ENCODE peak calls at places on chromosome 21, in four cellular contexts. C, D, U and W are unnamed samples.

GRCh38 chr21:38775733-38776132 is 30.0 kb upstream of the ETS2 start:
- DNase-seq in C (no peak), D (no peak), U (no peak), W (no peak)

GRCh38 chr21:31530918-31531705 is 128.4 kb upstream of the SOD1 start:
- DNase-seq in C (peak; percentile 69), D (no peak), U (no peak), W (no peak)

GRCh38 chr21:29817450-29817849 is 122.3 kb downstream of the GRIK1 start:
- DNase-seq in C (no peak), D (no peak), U (no peak), W (no peak)

GRCh38 chr21:41107602-41108001 is 60.4 kb upstream of the BACE2 start:
- DNase-seq in C (no peak), D (no peak), U (no peak), W (no peak)

GRCh38 chr21:42666918-42667317 is 13.5 kb downstream of the PDE9A start:
- DNase-seq in C (no peak), D (no peak), U (no peak), W (no peak)

GRCh38 chr21:45511661-45512431 is 30.4 kb downstream of the SLC19A1 start:
- DNase-seq in C (no peak), D (no peak), U (no peak), W (no peak)

GRCh38 chr21:35738342-35738961 is 321.9 kb downstream of the SETD4 start:
- DNase-seq in C (no peak), D (peak; percentile 10), U (peak; percentile 70), W (no peak)

GRCh38 chr21:45640001-45640887 is 3.3 kb upstream of the PCBP3 start:
- DNase-seq in C (no peak), D (no peak), U (no peak), W (no peak)

GRCh38 chr21:23986987-23987386 is 1620.3 kb downstream of the MRPL39 start:
- DNase-seq in C (no peak), D (no peak), U (no peak), W (no peak)

GRCh38 chr21:31795992-31796391 is 64.1 kb upstream of the SCAF4 start:
- DNase-seq in C (no peak), D (no peak), U (no peak), W (no peak)

GRCh38 chr21:42666023-42666747 is 12.8 kb downstream of the PDE9A start:
- DNase-seq in C (peak; percentile 33), D (no peak), U (no peak), W (no peak)

GRCh38 chr21:41956926-41957729 is 3.3 kb upstream of the C2CD2 start:
- DNase-seq in C (no peak), D (no peak), U (peak; percentile 54), W (no peak)

GRCh38 chr21:41712201-41712600 is 54.7 kb downstream of the RIPK4 start:
- DNase-seq in C (no peak), D (no peak), U (no peak), W (no peak)

GRCh38 chr21:42580793-42581201 is 67.1 kb downstream of the SLC37A1 start:
- DNase-seq in C (peak; percentile 5), D (no peak), U (no peak), W (no peak)

GRCh38 chr21:31342328-31342727 is 1.7 kb downstream of the TIAM1 start:
- DNase-seq in C (no peak), D (no peak), U (no peak), W (no peak)

GRCh38 chr21:28550057-28550825 is 442.4 kb downstream of the LTN1 start:
- DNase-seq in C (no peak), D (no peak), U (no peak), W (no peak)

GRCh38 chr21:37623689-37624088 is 257.1 kb downstream of the DYRK1A start:
- DNase-seq in C (no peak), D (no peak), U (no peak), W (no peak)

GRCh38 chr21:42580076-42580792 is 66.6 kb downstream of the SLC37A1 start:
- DNase-seq in C (peak; percentile 1), D (no peak), U (no peak), W (no peak)

GRCh38 chr21:42118901-42119300 is 47.8 kb downstream of the UMODL1 start:
- DNase-seq in C (peak; percentile 26), D (no peak), U (no peak), W (no peak)

GRCh38 chr21:41431788-41432548 is 5.9 kb downstream of the MX1 start:
- DNase-seq in C (peak; percentile 61), D (no peak), U (no peak), W (no peak)

GRCh38 chr21:39392981-39393380 is 44.1 kb upstream of the HMGN1 start:
- DNase-seq in C (no peak), D (no peak), U (no peak), W (no peak)

GRCh38 chr21:40923914-40924313 is 77.0 kb upstream of the DSCAM start:
- DNase-seq in C (no peak), D (no peak), U (no peak), W (no peak)

GRCh38 chr21:17083084-17083483 is 429.8 kb upstream of the CXADR start:
- DNase-seq in C (no peak), D (no peak), U (no peak), W (no peak)

GRCh38 chr21:32708069-32708468 is 19.7 kb downstream of the SYNJ1 start:
- DNase-seq in C (no peak), D (no peak), U (no peak), W (no peak)

GRCh38 chr21:31326478-31327247 is 17.4 kb downstream of the TIAM1 start:
- DNase-seq in C (peak; percentile 18), D (no peak), U (peak; percentile 57), W (no peak)

GRCh38 chr21:40053007-40053406 is 185.8 kb downstream of the PCP4 start:
- DNase-seq in C (peak; percentile 13), D (peak; percentile 46), U (no peak), W (no peak)

GRCh38 chr21:42120056-42120903 is 49.2 kb downstream of the UMODL1 start:
- DNase-seq in C (peak; percentile 47), D (no peak), U (no peak), W (no peak)

GRCh38 chr21:46477765-46478164 is 19.1 kb downstream of the DIP2A start:
- DNase-seq in C (no peak), D (no peak), U (peak; percentile 55), W (no peak)

GRCh38 chr21:37072239-37072987 is 458 bp downstream of the PIGP start:
- DNase-seq in C (peak; percentile 11), D (peak; percentile 81), U (no peak), W (no peak)

GRCh38 chr21:39863111-39863510 is 4.1 kb upstream of the PCP4 start:
- DNase-seq in C (peak; percentile 13), D (no peak), U (no peak), W (no peak)

GRCh38 chr21:38434913-38435533 is 63.3 kb downstream of the ERG start:
- DNase-seq in C (no peak), D (no peak), U (peak; percentile 54), W (no peak)

GRCh38 chr21:16992448-16992847 is 520.4 kb upstream of the CXADR start:
- DNase-seq in C (no peak), D (no peak), U (no peak), W (no peak)

GRCh38 chr21:44350773-44351481 is 2.5 kb upstream of the TRPM2 start:
- DNase-seq in C (no peak), D (no peak), U (no peak), W (no peak)

GRCh38 chr21:44347911-44348451 is 5.4 kb upstream of the TRPM2 start:
- DNase-seq in C (no peak), D (no peak), U (no peak), W (no peak)

GRCh38 chr21:44349847-44350772 is 3.3 kb upstream of the TRPM2 start:
- DNase-seq in C (no peak), D (no peak), U (no peak), W (no peak)

GRCh38 chr21:44348861-44349260 is 4.6 kb upstream of the TRPM2 start:
- DNase-seq in C (no peak), D (no peak), U (no peak), W (no peak)

GRCh38 chr21:44349416-44349846 is 4.0 kb upstream of the TRPM2 start:
- DNase-seq in C (no peak), D (no peak), U (no peak), W (no peak)
- TF ChIP-seq CTCF in C (no peak), D (no peak), U (no peak), W (no peak)

GRCh38 chr21:44330698-44331097 is 8.5 kb downstream of the CFAP410 start:
- DNase-seq in C (no peak), D (no peak), U (no peak), W (no peak)
- TF ChIP-seq CTCF in C (no peak), D (no peak), U (no peak), W (no peak)

GRCh38 chr21:26888931-26889330 is 43.7 kb upstream of the ADAMTS1 start:
- DNase-seq in C (no peak), D (no peak), U (no peak), W (no peak)
- TF ChIP-seq CTCF in C (no peak), D (no peak), U (no peak), W (no peak)

GRCh38 chr21:44509539-44509938 is 30.5 kb downstream of the KRTAP10-1 start:
- DNase-seq in C (peak; percentile 74), D (peak; percentile 74), U (no peak), W (no peak)
- TF ChIP-seq CTCF in C (peak; percentile 25), D (peak; percentile 36), U (no peak), W (no peak)

GRCh38 chr21:25732091-25732760 is 2.5 kb downstream of the ATP5PF start:
- DNase-seq in C (no peak), D (no peak), U (peak; percentile 9), W (no peak)

GRCh38 chr21:25735895-25736597 is 1.3 kb downstream of the GABPA start:
- DNase-seq in C (no peak), D (no peak), U (peak; percentile 42), W (no peak)

GRCh38 chr21:25734654-25735220 is at the start of the genes ATP5PF and GABPA:
- DNase-seq in C (peak; percentile 98), D (peak; percentile 98), U (peak; percentile 99), W (peak; percentile 91)

GRCh38 chr21:25733859-25734653 is 648 bp downstream of the ATP5PF start:
- DNase-seq in C (no peak), D (peak; percentile 30), U (peak; percentile 27), W (no peak)

DNA sequence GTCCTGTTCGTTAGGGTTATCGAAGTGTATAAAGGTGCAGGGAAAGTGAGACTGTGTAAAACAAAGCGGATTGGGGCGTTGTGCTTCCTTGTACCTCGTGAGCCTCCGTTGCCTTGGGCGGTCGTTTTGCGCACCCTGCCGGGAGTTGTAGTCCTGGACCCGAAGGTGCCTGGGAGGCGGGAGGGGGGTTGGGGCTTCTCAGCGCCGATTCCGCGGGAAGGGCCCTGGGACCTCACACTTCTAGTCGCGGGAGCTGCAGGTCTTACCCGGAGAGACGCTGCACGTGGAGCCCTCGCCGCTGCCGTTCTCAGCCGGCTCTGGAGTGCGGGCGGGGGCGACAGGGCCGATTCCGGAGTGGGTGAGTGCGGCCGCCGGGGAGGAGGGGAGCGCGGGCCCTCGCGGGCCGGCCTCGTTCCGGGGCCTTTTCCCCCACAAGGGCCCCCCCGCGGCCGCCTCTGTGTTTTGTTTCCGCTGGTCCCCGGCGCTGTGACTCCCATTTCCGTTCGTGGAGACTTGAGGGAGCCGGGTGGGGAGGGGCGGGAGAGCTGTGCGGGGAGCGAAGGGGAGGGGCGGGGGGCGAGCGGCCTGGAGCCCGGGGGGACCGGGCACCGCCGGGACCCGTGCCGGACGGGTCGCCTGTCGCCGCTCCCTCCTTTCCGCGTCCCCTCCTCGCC is 586 bp downstream of the GABPA start:
- DNase-seq in C (peak; percentile 93), D (peak; percentile 94), U (peak; percentile 89), W (peak; percentile 81)
- TF ChIP-seq CTCF in C (no peak), D (no peak), U (peak; percentile 5), W (no peak)

GRCh38 chr21:33915368-33916199 is at the start of gene ATP5PO:
- DNase-seq in C (peak; percentile 98), D (peak; percentile 97), U (peak; percentile 98), W (peak; percentile 95)
- TF ChIP-seq CTCF in C (no peak), D (no peak), U (no peak), W (no peak)

GRCh38 chr21:15210235-15210678 is 145.5 kb upstream of the NRIP1 start:
- DNase-seq in C (peak; percentile 39), D (peak; percentile 14), U (peak; percentile 66), W (no peak)
- TF ChIP-seq CTCF in C (no peak), D (no peak), U (no peak), W (no peak)